ENCODE peak calls at places on chromosome 2, in seven cellular contexts. S is RCC 7860; W is stimulated activated CD4-positive, alpha-beta T cell treated with anti-CD3 and anti-CD28 coated beads, Interleukin-4, amount 100 ng/mL, for 1 hour; G is H7; P is activated T-cell treated with anti-CD3 and anti-CD28 coated beads for 1 hour; J is frontal cortex; N is foreskin fibroblast. U is an unnamed sample.
A peak's percentile ranks its signal among the peaks of the same experiment; 100 is the strongest.

GRCh38 chr2:46816846-46817726 is 98.5 kb downstream of the MCFD2 start:
- DNase-seq in N (no peak), S (no peak), G (no peak), W (no peak), P (no peak), J (no peak), U (no peak)

GRCh38 chr2:74702001-74702715 is 48.1 kb downstream of the SEMA4F start:
- DNase-seq in W (no peak), P (no peak), S (no peak), J (no peak), N (no peak), G (no peak), U (no peak)

GRCh38 chr2:152353364-152353763 is 18.4 kb downstream of the FMNL2 start:
- DNase-seq in G (no peak), S (no peak), J (no peak), P (no peak), W (no peak), N (no peak), U (no peak)

GRCh38 chr2:50582164-50582563 is 449.8 kb downstream of the NRXN1 start:
- DNase-seq in G (no peak), W (no peak), P (no peak), J (no peak), S (no peak), N (no peak), U (no peak)

GRCh38 chr2:207863345-207863744 is 93.6 kb upstream of the FZD5 start:
- DNase-seq in G (no peak), P (no peak), S (peak; percentile 53), J (no peak), N (no peak), W (no peak), U (no peak)

GRCh38 chr2:118835739-118836410 is 11.6 kb downstream of the EN1 start:
- DNase-seq in S (no peak), G (peak; percentile 81), J (peak; percentile 32), W (no peak), N (no peak), P (no peak), U (no peak)

GRCh38 chr2:183495079-183495478 is 370.8 kb downstream of the NUP35 start:
- DNase-seq in N (no peak), G (no peak), S (no peak), W (no peak), J (no peak), P (no peak), U (peak; percentile 9)

GRCh38 chr2:11388262-11389047 is 44.0 kb upstream of the ROCK2 start:
- DNase-seq in W (no peak), S (no peak), G (no peak), J (no peak), N (no peak), P (no peak), U (no peak)

GRCh38 chr2:239544846-239545465 is 144.1 kb upstream of the HDAC4 start:
- DNase-seq in J (no peak), P (no peak), N (no peak), G (no peak), S (no peak), W (peak; percentile 55), U (no peak)

GRCh38 chr2:8376603-8377423 is 305.0 kb upstream of the ID2 start:
- DNase-seq in W (no peak), S (no peak), N (no peak), G (no peak), J (no peak), P (no peak), U (no peak)

GRCh38 chr2:21072477-21073242 is 28.8 kb upstream of the APOB start:
- DNase-seq in P (no peak), G (no peak), W (no peak), J (no peak), N (no peak), S (no peak), U (no peak)

GRCh38 chr2:45946023-45946422 is 294.5 kb downstream of the PRKCE start:
- DNase-seq in J (no peak), W (no peak), P (no peak), G (no peak), N (peak; percentile 70), S (peak; percentile 95), U (no peak)

GRCh38 chr2:219254590-219255219 is 987 bp upstream of the TUBA4A start:
- DNase-seq in P (no peak), N (no peak), S (no peak), W (no peak), G (peak; percentile 43), J (no peak), U (no peak)

GRCh38 chr2:101677657-101678056 is 19.9 kb upstream of the MAP4K4 start:
- DNase-seq in P (no peak), N (no peak), G (no peak), W (no peak), S (no peak), J (no peak), U (no peak)

GRCh38 chr2:66675596-66675995 is 240.7 kb downstream of the MEIS1 start:
- DNase-seq in W (no peak), G (no peak), J (no peak), S (no peak), N (no peak), P (no peak), U (no peak)

GRCh38 chr2:239393941-239394340 is 6.9 kb downstream of the HDAC4 start:
- DNase-seq in S (no peak), W (no peak), N (no peak), J (no peak), P (no peak), G (no peak), U (no peak)

GRCh38 chr2:149375801-149376349 is 45.5 kb downstream of the LYPD6 start:
- DNase-seq in J (no peak), S (no peak), W (no peak), N (peak; percentile 42), G (no peak), P (no peak), U (no peak)

GRCh38 chr2:160486341-160486740 is 7.3 kb downstream of the RBMS1 start:
- DNase-seq in J (no peak), W (no peak), G (no peak), N (no peak), S (no peak), P (no peak), U (no peak)

GRCh38 chr2:119414894-119415293 is 16.8 kb upstream of the TMEM37 start:
- DNase-seq in P (no peak), J (no peak), W (no peak), G (no peak), N (no peak), S (no peak), U (no peak)

GRCh38 chr2:130288467-130289403 is 54.0 kb upstream of the IMP4 start:
- DNase-seq in N (no peak), W (no peak), G (peak; percentile 85), J (no peak), S (no peak), P (no peak), U (no peak)

GRCh38 chr2:105254520-105255210 is 13.1 kb downstream of the GPR45 start:
- DNase-seq in S (no peak), G (no peak), W (no peak), J (no peak), N (no peak), P (no peak), U (no peak)

GRCh38 chr2:15984367-15985255 is 44.3 kb downstream of the MYCN start:
- DNase-seq in G (peak; percentile 74), W (no peak), N (no peak), J (peak; percentile 75), S (no peak), P (no peak), U (no peak)

GRCh38 chr2:13919981-13920382 is 712.5 kb upstream of the LRATD1 start:
- DNase-seq in J (no peak), N (no peak), S (no peak), G (no peak), P (no peak), W (no peak), U (no peak)

GRCh38 chr2:170744248-170745002 is 25.8 kb upstream of the ERICH2 start:
- DNase-seq in W (no peak), N (peak; percentile 14), J (no peak), P (no peak), G (no peak), S (no peak), U (no peak)

GRCh38 chr2:221480251-221480650 is 91.9 kb downstream of the EPHA4 start:
- DNase-seq in J (no peak), W (no peak), S (no peak), G (no peak), N (no peak), P (no peak), U (no peak)

GRCh38 chr2:223995569-223995968 is 38.3 kb downstream of the MRPL44 start:
- DNase-seq in J (no peak), G (no peak), N (peak; percentile 33), W (no peak), P (no peak), S (no peak), U (no peak)

GRCh38 chr2:56009758-56010534 is 86.4 kb upstream of the EFEMP1 start:
- DNase-seq in S (peak; percentile 48), W (no peak), G (no peak), J (peak; percentile 8), P (no peak), N (peak; percentile 12), U (peak; percentile 77)

GRCh38 chr2:112623913-112624777 is 21.6 kb upstream of the SLC20A1 start:
- DNase-seq in G (no peak), N (peak; percentile 91), W (peak; percentile 66), J (no peak), S (peak; percentile 35), P (peak; percentile 68), U (no peak)

GRCh38 chr2:225137971-225138370 is 95.7 kb upstream of the DOCK10 start:
- DNase-seq in J (no peak), W (no peak), P (no peak), N (no peak), G (no peak), S (no peak), U (no peak)

GRCh38 chr2:229033816-229034215 is 237.3 kb downstream of the PID1 start:
- DNase-seq in S (no peak), J (no peak), W (no peak), N (peak; percentile 9), G (no peak), P (no peak), U (no peak)

GRCh38 chr2:109372614-109373013 is 241.2 kb downstream of the SEPTIN10 start:
- DNase-seq in P (no peak), N (no peak), W (no peak), G (peak; percentile 7), J (no peak), S (no peak), U (no peak)

GRCh38 chr2:37653093-37653492 is 18.3 kb downstream of the CDC42EP3 start:
- DNase-seq in P (no peak), W (no peak), N (no peak), J (no peak), G (no peak), S (no peak), U (no peak)

GRCh38 chr2:53235836-53236582 is 531.6 kb upstream of the CHAC2 start:
- DNase-seq in G (no peak), J (no peak), W (no peak), P (no peak), N (no peak), S (peak; percentile 64), U (peak; percentile 37)

GRCh38 chr2:137420744-137421143 is 543.5 kb upstream of the HNMT start:
- DNase-seq in W (no peak), P (no peak), S (no peak), J (no peak), G (no peak), N (peak; percentile 1), U (no peak)

GRCh38 chr2:69514836-69515235 is 77.6 kb upstream of the NFU1 start:
- DNase-seq in S (no peak), P (no peak), J (no peak), N (no peak), G (no peak), W (no peak), U (no peak)